ENCODE peak calls at places on chromosomes 4 and X, in six cellular contexts. One of them, this sample, is unnamed.
A peak's percentile ranks its signal among the peaks of the same experiment; 100 is the strongest.

GRCh38 chrX:136866337-136867095 is 14.0 kb downstream of the RBMX start:
- DNase-seq in K562: no peak
- DNase-seq in ovary: peak; percentile 34
- DNase-seq in transverse colon: no peak
- DNase-seq in fibroblast of lung: no peak
- DNase-seq in hepatocyte: no peak
- DNase-seq in this sample: no peak

GRCh38 chrX:12974797-12975669 is at the start of gene TMSB4X:
- DNase-seq in K562: peak; percentile 73
- DNase-seq in ovary: peak; percentile 88
- DNase-seq in transverse colon: peak; percentile 89
- DNase-seq in fibroblast of lung: peak; percentile 88
- DNase-seq in hepatocyte: peak; percentile 95
- DNase-seq in this sample: peak; percentile 87

GRCh38 chrX:41824551-41824950 is 98.8 kb downstream of the CASK start:
- DNase-seq in K562: no peak
- DNase-seq in ovary: no peak
- DNase-seq in transverse colon: no peak
- DNase-seq in fibroblast of lung: peak; percentile 35
- DNase-seq in hepatocyte: peak; percentile 12
- DNase-seq in this sample: peak; percentile 30

GRCh38 chrX:119990409-119990994 is 47.0 kb upstream of the NKAP start:
- DNase-seq in K562: no peak
- DNase-seq in ovary: no peak
- DNase-seq in transverse colon: no peak
- DNase-seq in fibroblast of lung: no peak
- DNase-seq in hepatocyte: no peak
- DNase-seq in this sample: no peak

GRCh38 chr4:173185832-173186545 is 17.4 kb downstream of the GALNT7 start:
- DNase-seq in K562: no peak
- DNase-seq in ovary: no peak
- DNase-seq in transverse colon: no peak
- DNase-seq in fibroblast of lung: peak; percentile 62
- DNase-seq in hepatocyte: peak; percentile 52
- DNase-seq in this sample: no peak

GRCh38 chr4:72179342-72179741 is 147.5 kb downstream of the NPFFR2 start:
- DNase-seq in K562: no peak
- DNase-seq in ovary: no peak
- DNase-seq in transverse colon: no peak
- DNase-seq in fibroblast of lung: no peak
- DNase-seq in hepatocyte: no peak
- DNase-seq in this sample: no peak

GRCh38 chrX:107686792-107687191 is 58.5 kb downstream of the PRPS1 start:
- DNase-seq in K562: no peak
- DNase-seq in ovary: no peak
- DNase-seq in transverse colon: no peak
- DNase-seq in fibroblast of lung: no peak
- DNase-seq in hepatocyte: no peak
- DNase-seq in this sample: peak; percentile 25

GRCh38 chr4:110211007-110211769 is 12.8 kb upstream of the ELOVL6 start:
- DNase-seq in K562: peak; percentile 27
- DNase-seq in ovary: no peak
- DNase-seq in transverse colon: peak; percentile 25
- DNase-seq in fibroblast of lung: peak; percentile 74
- DNase-seq in hepatocyte: peak; percentile 48
- DNase-seq in this sample: peak; percentile 69

GRCh38 chr4:6908397-6909112 is 1.1 kb upstream of the TBC1D14 start:
- DNase-seq in K562: no peak
- DNase-seq in ovary: no peak
- DNase-seq in transverse colon: no peak
- DNase-seq in fibroblast of lung: no peak
- DNase-seq in hepatocyte: no peak
- DNase-seq in this sample: peak; percentile 69

GRCh38 chrX:108699368-108699767 is 37.0 kb downstream of the IRS4 start:
- DNase-seq in K562: peak; percentile 5
- DNase-seq in ovary: no peak
- DNase-seq in transverse colon: no peak
- DNase-seq in fibroblast of lung: peak; percentile 35
- DNase-seq in hepatocyte: peak; percentile 30
- DNase-seq in this sample: peak; percentile 39

GRCh38 chr4:184472540-184473264 is 1.6 kb downstream of the IRF2 start:
- DNase-seq in K562: peak; percentile 76
- DNase-seq in ovary: peak; percentile 77
- DNase-seq in transverse colon: peak; percentile 92
- DNase-seq in fibroblast of lung: peak; percentile 58
- DNase-seq in hepatocyte: peak; percentile 91
- DNase-seq in this sample: peak; percentile 76

GRCh38 chr4:70601422-70602039 is 9.5 kb downstream of the AMBN start:
- DNase-seq in K562: peak; percentile 31
- DNase-seq in ovary: no peak
- DNase-seq in transverse colon: peak; percentile 60
- DNase-seq in fibroblast of lung: peak; percentile 77
- DNase-seq in hepatocyte: peak; percentile 77
- DNase-seq in this sample: peak; percentile 53

GRCh38 chr4:118772149-118773081 is 63.5 kb downstream of the SEC24D start:
- DNase-seq in K562: peak; percentile 12
- DNase-seq in ovary: no peak
- DNase-seq in transverse colon: no peak
- DNase-seq in fibroblast of lung: peak; percentile 83
- DNase-seq in hepatocyte: peak; percentile 51
- DNase-seq in this sample: peak; percentile 82

GRCh38 chrX:40085086-40085551 is 12.6 kb downstream of the BCOR start:
- DNase-seq in K562: no peak
- DNase-seq in ovary: no peak
- DNase-seq in transverse colon: no peak
- DNase-seq in fibroblast of lung: peak; percentile 89
- DNase-seq in hepatocyte: peak; percentile 58
- DNase-seq in this sample: no peak

GRCh38 chr4:83083925-83084475 is 30.5 kb downstream of the PLAC8 start:
- DNase-seq in K562: no peak
- DNase-seq in ovary: no peak
- DNase-seq in transverse colon: peak; percentile 32
- DNase-seq in fibroblast of lung: no peak
- DNase-seq in hepatocyte: no peak
- DNase-seq in this sample: no peak

GRCh38 chrX:56726609-56727008 is 2.4 kb upstream of the NBDY start:
- DNase-seq in K562: peak; percentile 11
- DNase-seq in ovary: no peak
- DNase-seq in transverse colon: no peak
- DNase-seq in fibroblast of lung: peak; percentile 64
- DNase-seq in hepatocyte: peak; percentile 65
- DNase-seq in this sample: peak; percentile 46

GRCh38 chrX:54198262-54198661 is 15.2 kb upstream of the FAM120C start:
- DNase-seq in K562: no peak
- DNase-seq in ovary: no peak
- DNase-seq in transverse colon: no peak
- DNase-seq in fibroblast of lung: no peak
- DNase-seq in hepatocyte: no peak
- DNase-seq in this sample: no peak

GRCh38 chr4:2363056-2363719 is 55.3 kb downstream of the ZFYVE28 start:
- DNase-seq in K562: no peak
- DNase-seq in ovary: peak; percentile 62
- DNase-seq in transverse colon: no peak
- DNase-seq in fibroblast of lung: no peak
- DNase-seq in hepatocyte: peak; percentile 62
- DNase-seq in this sample: no peak

GRCh38 chr4:85825937-85826678 is 351.2 kb downstream of the ARHGAP24 start:
- DNase-seq in K562: no peak
- DNase-seq in ovary: no peak
- DNase-seq in transverse colon: peak; percentile 24
- DNase-seq in fibroblast of lung: peak; percentile 51
- DNase-seq in hepatocyte: peak; percentile 68
- DNase-seq in this sample: peak; percentile 41

GRCh38 chr4:85955614-85956295 is 404.1 kb downstream of the MAPK10 start:
- DNase-seq in K562: no peak
- DNase-seq in ovary: no peak
- DNase-seq in transverse colon: no peak
- DNase-seq in fibroblast of lung: no peak
- DNase-seq in hepatocyte: no peak
- DNase-seq in this sample: no peak

GRCh38 chr4:168498259-168498658 is 1.4 kb downstream of the PALLD start:
- DNase-seq in K562: no peak
- DNase-seq in ovary: no peak
- DNase-seq in transverse colon: no peak
- DNase-seq in fibroblast of lung: no peak
- DNase-seq in hepatocyte: no peak
- DNase-seq in this sample: peak; percentile 56
- H3K4me1 ChIP-seq in K562: no peaks in the 10 kb centered on the region
- H3K4me1 ChIP-seq in ovary: no peaks in the 10 kb centered on the region
- H3K4me1 ChIP-seq in transverse colon: no peaks in the 10 kb centered on the region
- H3K4me1 ChIP-seq in fibroblast of lung: no peaks in the 10 kb centered on the region
- H3K4me1 ChIP-seq in hepatocyte: no peaks in the 10 kb centered on the region
- H3K4me1 ChIP-seq in this sample: peaks cover 18% of the 10 kb centered on the region

GRCh38 chr4:142404191-142404611 is 441.9 kb downstream of the INPP4B start:
- DNase-seq in K562: no peak
- DNase-seq in ovary: no peak
- DNase-seq in transverse colon: no peak
- DNase-seq in fibroblast of lung: peak; percentile 62
- DNase-seq in hepatocyte: no peak
- DNase-seq in this sample: peak; percentile 61
- H3K27ac ChIP-seq in K562: no peak overlapping the region
- H3K27ac ChIP-seq in ovary: no peak overlapping the region
- H3K27ac ChIP-seq in transverse colon: peak overlapping the region; percentile 48
- H3K27ac ChIP-seq in fibroblast of lung: peak overlapping the region; percentile 1
- H3K27ac ChIP-seq in hepatocyte: no peak overlapping the region
- H3K27ac ChIP-seq in this sample: no peak overlapping the region

GRCh38 chrX:76555816-76556215 is 128.3 kb downstream of the MAGEE1 start:
- DNase-seq in K562: peak; percentile 12
- DNase-seq in ovary: no peak
- DNase-seq in transverse colon: no peak
- DNase-seq in fibroblast of lung: peak; percentile 22
- DNase-seq in hepatocyte: peak; percentile 17
- DNase-seq in this sample: peak; percentile 62
- TF ChIP-seq CTCF in K562: peak; percentile 18
- TF ChIP-seq CTCF in ovary: no peak
- TF ChIP-seq CTCF in transverse colon: no peak
- TF ChIP-seq CTCF in fibroblast of lung: no peak
- TF ChIP-seq CTCF in hepatocyte: peak; percentile 14
- TF ChIP-seq CTCF in this sample: no peak

GRCh38 chrX:115897956-115898355 is 272.6 kb upstream of the AGTR2 start:
- DNase-seq in K562: no peak
- DNase-seq in ovary: no peak
- DNase-seq in transverse colon: no peak
- DNase-seq in fibroblast of lung: no peak
- DNase-seq in hepatocyte: no peak
- DNase-seq in this sample: no peak
- H3K4me1 ChIP-seq in K562: peaks cover 6% of the 10 kb centered on the region
- H3K4me1 ChIP-seq in ovary: no peaks in the 10 kb centered on the region
- H3K4me1 ChIP-seq in transverse colon: no peaks in the 10 kb centered on the region
- H3K4me1 ChIP-seq in fibroblast of lung: no peaks in the 10 kb centered on the region
- H3K4me1 ChIP-seq in hepatocyte: no peaks in the 10 kb centered on the region
- H3K4me1 ChIP-seq in this sample: no peaks in the 10 kb centered on the region

GRCh38 chr4:45122406-45122805 is 396.1 kb upstream of the GNPDA2 start:
- DNase-seq in K562: no peak
- DNase-seq in ovary: no peak
- DNase-seq in transverse colon: no peak
- DNase-seq in fibroblast of lung: no peak
- DNase-seq in hepatocyte: no peak
- DNase-seq in this sample: no peak

GRCh38 chr4:45119376-45119775 is 393.0 kb upstream of the GNPDA2 start:
- DNase-seq in K562: no peak
- DNase-seq in ovary: no peak
- DNase-seq in transverse colon: no peak
- DNase-seq in fibroblast of lung: no peak
- DNase-seq in hepatocyte: no peak
- DNase-seq in this sample: no peak

DNA sequence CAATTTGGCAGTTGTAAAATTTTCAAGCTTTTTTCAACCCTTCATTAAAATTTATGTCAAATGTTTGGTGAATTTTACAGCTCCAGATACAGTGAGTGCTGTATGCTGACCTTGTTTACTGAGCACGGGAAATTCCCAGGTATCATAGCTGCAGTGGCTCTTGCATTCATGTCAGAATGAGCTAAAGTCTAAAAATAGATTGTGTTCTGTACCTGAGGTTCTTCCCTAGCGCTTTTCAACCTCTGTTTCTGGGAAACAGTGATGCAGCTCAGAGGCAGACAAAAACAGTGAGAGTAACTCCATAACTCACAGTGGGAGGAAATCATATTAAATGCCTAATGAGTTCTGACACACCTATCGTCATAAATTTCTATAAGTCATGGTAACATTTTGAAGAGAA is 393.8 kb upstream of the GNPDA2 start:
- DNase-seq in K562: no peak
- DNase-seq in ovary: no peak
- DNase-seq in transverse colon: no peak
- DNase-seq in fibroblast of lung: no peak
- DNase-seq in hepatocyte: peak; percentile 54
- DNase-seq in this sample: peak; percentile 64
- H3K27ac ChIP-seq in K562: no peak overlapping the region
- H3K27ac ChIP-seq in ovary: no peak overlapping the region
- H3K27ac ChIP-seq in transverse colon: no peak overlapping the region
- H3K27ac ChIP-seq in fibroblast of lung: no peak overlapping the region
- H3K27ac ChIP-seq in hepatocyte: peak overlapping the region; percentile 21
- H3K27ac ChIP-seq in this sample: no peak overlapping the region

GRCh38 chr4:35459045-35459444 is 785.3 kb downstream of the ARAP2 start:
- DNase-seq in K562: no peak
- DNase-seq in ovary: no peak
- DNase-seq in transverse colon: no peak
- DNase-seq in fibroblast of lung: no peak
- DNase-seq in hepatocyte: no peak
- DNase-seq in this sample: no peak

GRCh38 chr4:35463251-35463952 is 780.9 kb downstream of the ARAP2 start:
- DNase-seq in K562: no peak
- DNase-seq in ovary: no peak
- DNase-seq in transverse colon: no peak
- DNase-seq in fibroblast of lung: no peak
- DNase-seq in hepatocyte: no peak
- DNase-seq in this sample: no peak

GRCh38 chr4:35465096-35465495 is 779.2 kb downstream of the ARAP2 start:
- DNase-seq in K562: no peak
- DNase-seq in ovary: no peak
- DNase-seq in transverse colon: no peak
- DNase-seq in fibroblast of lung: no peak
- DNase-seq in hepatocyte: no peak
- DNase-seq in this sample: no peak

GRCh38 chr4:35461931-35462659 is 782.2 kb downstream of the ARAP2 start:
- DNase-seq in K562: no peak
- DNase-seq in ovary: no peak
- DNase-seq in transverse colon: no peak
- DNase-seq in fibroblast of lung: no peak
- DNase-seq in hepatocyte: no peak
- DNase-seq in this sample: no peak
- TF ChIP-seq CTCF in K562: no peak
- TF ChIP-seq CTCF in ovary: no peak
- TF ChIP-seq CTCF in transverse colon: no peak
- TF ChIP-seq CTCF in fibroblast of lung: no peak
- TF ChIP-seq CTCF in hepatocyte: no peak
- TF ChIP-seq CTCF in this sample: no peak

GRCh38 chrX:30373479-30373878 is 64.3 kb upstream of the NR0B1 start:
- DNase-seq in K562: no peak
- DNase-seq in ovary: no peak
- DNase-seq in transverse colon: no peak
- DNase-seq in fibroblast of lung: no peak
- DNase-seq in hepatocyte: no peak
- DNase-seq in this sample: no peak

GRCh38 chrX:30373951-30374350 is 64.8 kb upstream of the NR0B1 start:
- DNase-seq in K562: no peak
- DNase-seq in ovary: no peak
- DNase-seq in transverse colon: no peak
- DNase-seq in fibroblast of lung: no peak
- DNase-seq in hepatocyte: no peak
- DNase-seq in this sample: no peak
- H3K4me1 ChIP-seq in K562: no peaks in the 10 kb centered on the region
- H3K4me1 ChIP-seq in ovary: no peaks in the 10 kb centered on the region
- H3K4me1 ChIP-seq in transverse colon: no peaks in the 10 kb centered on the region
- H3K4me1 ChIP-seq in fibroblast of lung: no peaks in the 10 kb centered on the region
- H3K4me1 ChIP-seq in hepatocyte: no peaks in the 10 kb centered on the region
- H3K4me1 ChIP-seq in this sample: no peaks in the 10 kb centered on the region

This sample was measured in cardiac muscle cell.